ENCODE peak calls at places on chromosomes 13 and 19, in ten cellular contexts. H, Y, P, M, G, O, T, S, J and N are unnamed samples. For H3K36me3, the result is how much of the 10 kb centered on the place peaks cover.

GRCh38 chr19:21588202-21588601 is 82.8 kb downstream of the ZNF429 start:
- DNase-seq in H (no peak), S (no peak), G (peak), Y (no peak), M (no peak), O (no peak), J (no peak), T (peak), P (no peak), N (no peak)

GRCh38 chr13:31264146-31264545 is 64.4 kb downstream of the B3GLCT start:
- DNase-seq in J (no peak), O (no peak), G (no peak), T (no peak), P (no peak), S (peak), M (no peak), Y (no peak), H (no peak), N (no peak)

GRCh38 chr13:27375686-27376326 is 48.6 kb upstream of the GTF3A start:
- DNase-seq in M (no peak), Y (no peak), P (no peak), H (peak), T (peak), G (peak), O (no peak), S (peak), J (no peak), N (no peak)

GRCh38 chr13:33869005-33869404 is 51.1 kb downstream of the RFC3 start:
- DNase-seq in S (no peak), Y (no peak), O (no peak), M (no peak), H (no peak), T (no peak), P (no peak), J (no peak), G (no peak), N (no peak)

GRCh38 chr13:33079960-33080359 is 63.7 kb downstream of the KL start:
- DNase-seq in J (no peak), P (no peak), S (no peak), G (no peak), Y (no peak), T (no peak), M (no peak), H (no peak), O (no peak), N (no peak)

GRCh38 chr19:1754651-1755466 is 1.6 kb downstream of the ONECUT3 start:
- DNase-seq in M (no peak), S (no peak), H (peak), O (no peak), G (no peak), P (no peak), T (no peak), Y (no peak), J (no peak), N (peak)

GRCh38 chr19:5017235-5017634 is 48.3 kb downstream of the KDM4B start:
- DNase-seq in Y (no peak), T (no peak), H (no peak), O (no peak), P (no peak), S (peak), M (no peak), J (no peak), G (no peak), N (no peak)

GRCh38 chr19:13817615-13818371 is 22.6 kb downstream of the ZSWIM4 start:
- DNase-seq in Y (no peak), T (peak), O (no peak), P (no peak), S (no peak), G (peak), H (peak), M (no peak), J (no peak), N (peak)

GRCh38 chr19:6800991-6801396 is 28.5 kb downstream of the VAV1 start:
- DNase-seq in T (no peak), H (no peak), O (no peak), J (no peak), S (peak), G (no peak), M (no peak), P (peak), Y (no peak), N (no peak)

GRCh38 chr13:85806553-85807175 is 7.4 kb upstream of the SLITRK6 start:
- DNase-seq in M (no peak), O (no peak), G (no peak), P (no peak), H (peak), S (peak), J (no peak), Y (no peak), T (no peak), N (no peak)

GRCh38 chr13:33649212-33649917 is 168.6 kb upstream of the RFC3 start:
- DNase-seq in H (no peak), S (peak), G (no peak), Y (no peak), J (no peak), T (no peak), M (no peak), P (no peak), O (no peak), N (no peak)

GRCh38 chr13:35965226-35965927 is 165.8 kb downstream of the DCLK1 start:
- DNase-seq in P (no peak), M (no peak), O (no peak), H (no peak), T (no peak), Y (no peak), J (no peak), G (no peak), S (no peak), N (no peak)
- H3K4me3 ChIP-seq in P (no peak), M (no peak), O (no peak), H (no peak), T (no peak), Y (no peak), J (no peak), G (no peak), S (no peak), N (no peak)

DNA sequence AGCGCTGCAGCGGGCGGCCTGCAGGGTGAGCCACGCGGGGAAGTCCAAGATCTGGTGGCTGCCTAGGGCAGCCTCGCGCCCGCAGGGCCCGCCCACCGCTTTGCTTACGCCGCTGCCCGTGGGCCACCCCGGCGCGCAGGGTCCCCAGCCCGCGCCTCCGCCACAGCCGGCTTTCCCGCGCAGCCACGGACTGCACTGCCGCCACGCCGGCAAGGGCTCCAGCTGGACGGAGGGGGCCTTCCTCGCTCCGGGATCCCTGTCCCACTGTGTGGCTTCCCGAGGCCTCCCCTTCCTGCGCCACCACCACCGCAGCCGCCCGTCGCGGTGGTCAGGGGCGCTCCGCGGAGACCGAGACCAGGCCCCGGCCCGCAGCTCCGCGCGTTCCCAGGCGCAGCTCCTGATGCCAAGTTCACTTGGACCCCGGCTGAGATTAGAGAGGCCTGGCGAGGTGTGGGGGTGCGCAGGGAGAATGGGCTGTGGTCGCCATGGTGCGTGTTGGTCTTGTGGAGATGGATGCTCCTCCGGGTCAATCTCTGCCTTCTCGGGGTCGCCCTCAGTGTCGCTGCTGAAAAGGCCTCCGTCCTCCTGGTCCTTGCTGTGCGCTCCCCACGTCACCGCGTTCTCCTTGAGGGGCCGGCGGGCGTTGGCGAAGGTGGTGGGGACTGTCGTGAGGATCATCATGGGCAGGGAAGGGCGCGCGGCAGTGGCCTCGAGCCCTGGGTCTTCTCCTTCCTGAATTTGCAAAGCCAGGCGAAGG is 17.9 kb upstream of the RNF17 start:
- DNase-seq in H (peak), T (no peak), O (no peak), M (no peak), S (no peak), P (no peak), G (no peak), J (no peak), Y (no peak), N (peak)
- TF ChIP-seq CTCF in H (no peak), T (no peak), O (no peak), M (no peak), S (no peak), P (no peak), G (no peak), J (no peak), Y (no peak), N (no peak)

GRCh38 chr19:48455171-48455907 is at the start of gene KCNJ14:
- DNase-seq in P (no peak), S (no peak), M (no peak), G (no peak), J (no peak), H (no peak), O (no peak), Y (no peak), T (no peak), N (no peak)
- H3K36me3 ChIP-seq in P (half or more), S (under half), M (under half), G (under half), J (under half), H (under half), O (under half), Y (under half), T (under half), N (under half)

GRCh38 chr19:3985643-3986259 is 488 bp upstream of the EEF2 start:
- DNase-seq in S (no peak), T (no peak), O (no peak), Y (no peak), J (no peak), P (no peak), G (no peak), M (no peak), H (no peak), N (no peak)

GRCh38 chr19:3987619-3988371 is 2.5 kb upstream of the EEF2 start:
- DNase-seq in S (peak), T (peak), M (peak), H (peak), G (peak), O (peak), J (no peak), Y (peak), P (peak), N (peak)

GRCh38 chr19:3984908-3985642 is at the start of gene EEF2:
- DNase-seq in T (peak), M (peak), G (peak), J (peak), O (peak), S (peak), P (peak), Y (peak), H (peak), N (peak)

GRCh38 chr19:3984584-3984907 is 717 bp downstream of the EEF2 start:
- DNase-seq in O (no peak), T (no peak), G (no peak), J (no peak), Y (no peak), H (no peak), M (no peak), P (no peak), S (no peak), N (no peak)

GRCh38 chr19:3986260-3987041 is 1.2 kb upstream of the EEF2 start:
- DNase-seq in M (no peak), J (no peak), P (no peak), Y (no peak), G (peak), T (peak), H (peak), O (no peak), S (peak), N (peak)
- H3K4me3 ChIP-seq in M (peak), J (peak), P (peak), Y (peak), G (no peak), T (peak), H (peak), O (peak), S (peak), N (peak)